ENCODE peak calls at places on chromosome 5, in six cellular contexts. One of them, this sample, is unnamed.

GRCh38 chr5:81656788-81657187 is 94.1 kb downstream of the SSBP2 start:
- DNase-seq in fibroblast of the aortic adventitia: no peak
- DNase-seq in suprapubic skin: no peak
- DNase-seq in lower leg skin: no peak
- DNase-seq in AG04450: no peak
- DNase-seq in PC-9: no peak
- DNase-seq in this sample: no peak

GRCh38 chr5:98414938-98415337 is 358.5 kb upstream of the RGMB start:
- DNase-seq in AG04450: peak; percentile 59
- DNase-seq in lower leg skin: no peak
- DNase-seq in PC-9: peak; percentile 69
- DNase-seq in fibroblast of the aortic adventitia: peak; percentile 82
- DNase-seq in suprapubic skin: no peak
- DNase-seq in this sample: peak; percentile 99

GRCh38 chr5:107985144-107985543 is 314.4 kb upstream of the EFNA5 start:
- DNase-seq in AG04450: no peak
- DNase-seq in PC-9: no peak
- DNase-seq in suprapubic skin: no peak
- DNase-seq in lower leg skin: no peak
- DNase-seq in fibroblast of the aortic adventitia: no peak
- DNase-seq in this sample: no peak

GRCh38 chr5:16896767-16897166 is 39.3 kb downstream of the MYO10 start:
- DNase-seq in AG04450: no peak
- DNase-seq in fibroblast of the aortic adventitia: no peak
- DNase-seq in PC-9: no peak
- DNase-seq in suprapubic skin: no peak
- DNase-seq in lower leg skin: no peak
- DNase-seq in this sample: no peak

GRCh38 chr5:61702784-61703183 is 370.7 kb downstream of the ZSWIM6 start:
- DNase-seq in PC-9: no peak
- DNase-seq in lower leg skin: no peak
- DNase-seq in AG04450: no peak
- DNase-seq in suprapubic skin: no peak
- DNase-seq in fibroblast of the aortic adventitia: no peak
- DNase-seq in this sample: no peak

GRCh38 chr5:9059920-9060691 is 485.8 kb downstream of the SEMA5A start:
- DNase-seq in AG04450: peak; percentile 92
- DNase-seq in suprapubic skin: no peak
- DNase-seq in PC-9: peak; percentile 87
- DNase-seq in lower leg skin: peak; percentile 38
- DNase-seq in fibroblast of the aortic adventitia: peak; percentile 93
- DNase-seq in this sample: peak; percentile 94

GRCh38 chr5:149731332-149731616 is 1.2 kb downstream of the PPARGC1B start:
- DNase-seq in AG04450: no peak
- DNase-seq in fibroblast of the aortic adventitia: no peak
- DNase-seq in PC-9: no peak
- DNase-seq in suprapubic skin: no peak
- DNase-seq in lower leg skin: no peak
- DNase-seq in this sample: no peak

GRCh38 chr5:120901199-120901598 is 437.1 kb downstream of the PRR16 start:
- DNase-seq in fibroblast of the aortic adventitia: no peak
- DNase-seq in AG04450: no peak
- DNase-seq in suprapubic skin: no peak
- DNase-seq in PC-9: peak; percentile 35
- DNase-seq in lower leg skin: no peak
- DNase-seq in this sample: no peak

GRCh38 chr5:157449011-157449723 is 10.8 kb upstream of the NIPAL4 start:
- DNase-seq in AG04450: no peak
- DNase-seq in suprapubic skin: no peak
- DNase-seq in PC-9: no peak
- DNase-seq in lower leg skin: peak; percentile 59
- DNase-seq in fibroblast of the aortic adventitia: peak; percentile 47
- DNase-seq in this sample: no peak

GRCh38 chr5:135269828-135270545 is 129.0 kb downstream of the MACROH2A1 start:
- DNase-seq in AG04450: peak; percentile 69
- DNase-seq in suprapubic skin: no peak
- DNase-seq in PC-9: no peak
- DNase-seq in lower leg skin: no peak
- DNase-seq in fibroblast of the aortic adventitia: peak; percentile 72
- DNase-seq in this sample: peak; percentile 71

GRCh38 chr5:3187846-3188425 is 407.7 kb upstream of the IRX1 start:
- DNase-seq in AG04450: no peak
- DNase-seq in PC-9: no peak
- DNase-seq in fibroblast of the aortic adventitia: no peak
- DNase-seq in suprapubic skin: no peak
- DNase-seq in lower leg skin: no peak
- DNase-seq in this sample: no peak

GRCh38 chr5:135565256-135565655 is 13.5 kb downstream of the CXCL14 start:
- DNase-seq in AG04450: no peak
- DNase-seq in suprapubic skin: no peak
- DNase-seq in lower leg skin: no peak
- DNase-seq in PC-9: no peak
- DNase-seq in fibroblast of the aortic adventitia: no peak
- DNase-seq in this sample: no peak

GRCh38 chr5:149228610-149229297 is 42.9 kb upstream of the AFAP1L1 start:
- DNase-seq in suprapubic skin: no peak
- DNase-seq in fibroblast of the aortic adventitia: peak; percentile 94
- DNase-seq in lower leg skin: peak; percentile 68
- DNase-seq in AG04450: peak; percentile 82
- DNase-seq in PC-9: peak; percentile 53
- DNase-seq in this sample: peak; percentile 52

GRCh38 chr5:124596595-124597388 is 149.6 kb downstream of the ZNF608 start:
- DNase-seq in fibroblast of the aortic adventitia: peak; percentile 82
- DNase-seq in lower leg skin: no peak
- DNase-seq in AG04450: peak; percentile 82
- DNase-seq in suprapubic skin: no peak
- DNase-seq in PC-9: peak; percentile 85
- DNase-seq in this sample: peak; percentile 27

GRCh38 chr5:73030531-73030930 is 74.7 kb downstream of the FCHO2 start:
- DNase-seq in PC-9: peak; percentile 81
- DNase-seq in AG04450: no peak
- DNase-seq in lower leg skin: no peak
- DNase-seq in suprapubic skin: no peak
- DNase-seq in fibroblast of the aortic adventitia: no peak
- DNase-seq in this sample: no peak

GRCh38 chr5:73119492-73120157 is 750 bp upstream of the TMEM171 start:
- DNase-seq in AG04450: no peak
- DNase-seq in suprapubic skin: no peak
- DNase-seq in fibroblast of the aortic adventitia: no peak
- DNase-seq in lower leg skin: no peak
- DNase-seq in PC-9: peak; percentile 84
- DNase-seq in this sample: no peak

GRCh38 chr5:15383469-15383868 is 116.5 kb upstream of the FBXL7 start:
- DNase-seq in lower leg skin: no peak
- DNase-seq in PC-9: no peak
- DNase-seq in suprapubic skin: no peak
- DNase-seq in fibroblast of the aortic adventitia: peak; percentile 37
- DNase-seq in AG04450: no peak
- DNase-seq in this sample: no peak

GRCh38 chr5:145958463-145958862 is 22.1 kb downstream of the SH3RF2 start:
- DNase-seq in AG04450: no peak
- DNase-seq in fibroblast of the aortic adventitia: no peak
- DNase-seq in PC-9: no peak
- DNase-seq in lower leg skin: no peak
- DNase-seq in suprapubic skin: no peak
- DNase-seq in this sample: no peak

GRCh38 chr5:89396262-89396975 is 513.4 kb upstream of the MEF2C start:
- DNase-seq in fibroblast of the aortic adventitia: peak; percentile 61
- DNase-seq in PC-9: no peak
- DNase-seq in suprapubic skin: no peak
- DNase-seq in AG04450: no peak
- DNase-seq in lower leg skin: peak; percentile 14
- DNase-seq in this sample: no peak

DNA sequence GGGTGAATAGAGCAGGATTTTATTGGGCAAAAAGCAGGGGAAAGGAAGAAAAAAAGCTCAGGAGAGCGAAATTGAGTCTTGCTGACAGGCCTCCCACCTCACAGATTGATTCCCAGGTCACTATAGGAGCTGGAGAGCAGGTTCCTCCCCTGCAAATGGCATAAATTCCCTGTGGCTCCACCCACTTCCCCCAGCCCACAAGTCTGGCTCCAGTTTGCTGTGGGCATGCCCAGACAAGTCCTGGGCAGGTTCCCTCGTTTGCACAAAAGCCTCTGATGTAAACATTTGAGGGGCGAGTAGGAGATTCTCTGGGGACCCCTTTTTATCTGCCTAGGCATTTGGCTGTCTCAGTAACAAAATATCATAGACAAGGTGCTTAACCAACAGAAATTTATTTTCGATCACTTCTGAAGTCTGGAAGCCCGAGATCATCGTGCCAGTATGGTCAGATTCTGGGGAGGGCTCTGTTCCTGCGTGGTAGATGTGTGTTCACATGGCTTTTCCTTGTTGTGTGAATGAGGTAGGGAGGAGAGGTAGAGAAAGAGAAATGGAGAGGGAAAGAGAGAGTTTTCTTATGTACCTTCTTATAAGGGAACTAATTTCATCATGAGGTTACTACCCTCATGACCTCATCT is 614.5 kb downstream of the MAT2B start:
- DNase-seq in AG04450: peak; percentile 4
- DNase-seq in fibroblast of the aortic adventitia: peak; percentile 66
- DNase-seq in lower leg skin: no peak
- DNase-seq in PC-9: no peak
- DNase-seq in suprapubic skin: no peak
- DNase-seq in this sample: no peak
- TF ChIP-seq CTCF in AG04450: no peak
- TF ChIP-seq CTCF in fibroblast of the aortic adventitia: no peak
- TF ChIP-seq CTCF in lower leg skin: no peak
- TF ChIP-seq CTCF in PC-9: no peak
- TF ChIP-seq CTCF in suprapubic skin: no peak
- TF ChIP-seq CTCF in this sample: no peak

DNA sequence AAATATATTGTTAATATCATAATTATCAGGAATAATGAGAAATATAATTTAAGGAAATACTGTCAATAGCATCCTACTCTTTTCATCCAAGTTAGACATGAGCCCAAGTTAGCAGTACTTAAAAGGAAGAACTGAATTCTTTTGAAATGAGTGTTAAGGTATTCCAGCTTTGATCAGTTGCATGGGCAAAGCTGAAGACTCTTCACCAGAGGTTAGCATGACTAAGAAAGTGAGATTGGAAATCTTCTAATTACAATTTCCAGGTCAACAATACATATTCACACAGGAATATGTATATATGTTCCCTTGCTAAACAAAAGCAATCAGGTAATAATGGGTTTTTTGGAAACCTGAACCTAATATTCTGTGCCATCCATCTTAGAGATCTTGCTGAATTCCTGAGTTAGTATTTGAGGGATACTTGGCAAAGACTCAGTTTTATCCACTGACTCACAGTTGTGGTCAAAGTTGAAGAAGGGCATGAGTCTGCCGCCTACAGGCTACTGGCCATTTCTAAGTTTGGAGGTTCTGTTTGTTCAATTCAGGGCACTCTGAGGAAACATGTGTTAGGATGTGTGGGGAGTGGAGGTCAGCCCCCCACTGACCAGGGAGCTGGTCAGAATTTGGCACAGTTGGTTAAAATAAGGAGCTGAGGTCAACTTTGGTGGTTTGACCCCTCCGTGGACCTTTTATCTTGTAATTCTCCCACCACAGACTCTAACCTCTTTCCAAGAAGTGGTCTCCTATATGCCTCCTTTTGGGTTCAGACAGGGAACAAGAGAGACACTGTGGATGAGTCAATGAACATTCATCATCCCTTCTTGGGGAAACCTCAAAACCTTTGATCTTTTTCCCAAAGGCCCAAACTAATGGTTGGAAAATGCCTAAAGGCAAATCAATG is 118.3 kb downstream of the PIK3R1 start:
- DNase-seq in suprapubic skin: no peak
- DNase-seq in lower leg skin: no peak
- DNase-seq in PC-9: peak; percentile 83
- DNase-seq in fibroblast of the aortic adventitia: peak; percentile 88
- DNase-seq in AG04450: peak; percentile 36
- DNase-seq in this sample: peak; percentile 41
- TF ChIP-seq CTCF in suprapubic skin: no peak
- TF ChIP-seq CTCF in lower leg skin: no peak
- TF ChIP-seq CTCF in PC-9: peak; percentile 53
- TF ChIP-seq CTCF in fibroblast of the aortic adventitia: peak; percentile 47
- TF ChIP-seq CTCF in AG04450: peak; percentile 45
- TF ChIP-seq CTCF in this sample: peak; percentile 41

GRCh38 chr5:143436871-143437270 is 33.4 kb upstream of the NR3C1 start:
- DNase-seq in fibroblast of the aortic adventitia: no peak
- DNase-seq in AG04450: no peak
- DNase-seq in suprapubic skin: no peak
- DNase-seq in lower leg skin: no peak
- DNase-seq in PC-9: no peak
- DNase-seq in this sample: no peak

GRCh38 chr5:143433680-143434079 is 30.2 kb upstream of the NR3C1 start:
- DNase-seq in lower leg skin: no peak
- DNase-seq in fibroblast of the aortic adventitia: no peak
- DNase-seq in PC-9: no peak
- DNase-seq in suprapubic skin: no peak
- DNase-seq in AG04450: no peak
- DNase-seq in this sample: no peak

GRCh38 chr5:143432658-143433239 is 29.3 kb upstream of the NR3C1 start:
- DNase-seq in PC-9: no peak
- DNase-seq in lower leg skin: no peak
- DNase-seq in suprapubic skin: no peak
- DNase-seq in fibroblast of the aortic adventitia: no peak
- DNase-seq in AG04450: no peak
- DNase-seq in this sample: peak; percentile 37

GRCh38 chr5:143434261-143435206 is 31.0 kb upstream of the NR3C1 start:
- DNase-seq in fibroblast of the aortic adventitia: peak; percentile 54
- DNase-seq in PC-9: no peak
- DNase-seq in AG04450: no peak
- DNase-seq in lower leg skin: no peak
- DNase-seq in suprapubic skin: no peak
- DNase-seq in this sample: no peak

GRCh38 chr5:143435207-143435657 is 31.7 kb upstream of the NR3C1 start:
- DNase-seq in suprapubic skin: no peak
- DNase-seq in PC-9: no peak
- DNase-seq in lower leg skin: peak; percentile 32
- DNase-seq in fibroblast of the aortic adventitia: peak; percentile 37
- DNase-seq in AG04450: no peak
- DNase-seq in this sample: no peak
- TF ChIP-seq CTCF in suprapubic skin: no peak
- TF ChIP-seq CTCF in PC-9: no peak
- TF ChIP-seq CTCF in lower leg skin: no peak
- TF ChIP-seq CTCF in fibroblast of the aortic adventitia: no peak
- TF ChIP-seq CTCF in AG04450: no peak
- TF ChIP-seq CTCF in this sample: no peak

GRCh38 chr5:31396611-31397295 is 135.1 kb downstream of the DROSHA start:
- DNase-seq in suprapubic skin: no peak
- DNase-seq in lower leg skin: no peak
- DNase-seq in fibroblast of the aortic adventitia: peak; percentile 6
- DNase-seq in PC-9: peak; percentile 42
- DNase-seq in AG04450: no peak
- DNase-seq in this sample: no peak

GRCh38 chr5:31401691-31402090 is 130.2 kb downstream of the DROSHA start:
- DNase-seq in suprapubic skin: no peak
- DNase-seq in AG04450: no peak
- DNase-seq in PC-9: no peak
- DNase-seq in fibroblast of the aortic adventitia: no peak
- DNase-seq in lower leg skin: no peak
- DNase-seq in this sample: no peak

GRCh38 chr5:31393126-31393525 is 138.8 kb downstream of the DROSHA start:
- DNase-seq in fibroblast of the aortic adventitia: no peak
- DNase-seq in lower leg skin: no peak
- DNase-seq in suprapubic skin: no peak
- DNase-seq in PC-9: no peak
- DNase-seq in AG04450: no peak
- DNase-seq in this sample: no peak

GRCh38 chr5:31392061-31392460 is 139.8 kb downstream of the DROSHA start:
- DNase-seq in lower leg skin: no peak
- DNase-seq in fibroblast of the aortic adventitia: no peak
- DNase-seq in PC-9: no peak
- DNase-seq in suprapubic skin: no peak
- DNase-seq in AG04450: no peak
- DNase-seq in this sample: no peak

GRCh38 chr5:31397926-31398557 is 133.9 kb downstream of the DROSHA start:
- DNase-seq in suprapubic skin: no peak
- DNase-seq in fibroblast of the aortic adventitia: peak; percentile 87
- DNase-seq in PC-9: no peak
- DNase-seq in lower leg skin: no peak
- DNase-seq in AG04450: no peak
- DNase-seq in this sample: no peak
- TF ChIP-seq CTCF in suprapubic skin: no peak
- TF ChIP-seq CTCF in fibroblast of the aortic adventitia: no peak
- TF ChIP-seq CTCF in PC-9: no peak
- TF ChIP-seq CTCF in lower leg skin: no peak
- TF ChIP-seq CTCF in AG04450: no peak
- TF ChIP-seq CTCF in this sample: no peak